ENCODE peak calls at places on chromosomes 5 and 9, in four cellular contexts. F, I, E and P are unnamed samples.

GRCh38 chr9:128118971-128119665 is 8.4 kb downstream of the PTGES2 start:
- DNase-seq in F (no peak), E (no peak), I (no peak), P (no peak)

GRCh38 chr9:30349526-30350513 is 2034.6 kb upstream of the ACO1 start:
- DNase-seq in E (no peak), I (no peak), F (no peak), P (no peak)

GRCh38 chr5:73867344-73868335 is 241.6 kb downstream of the ARHGEF28 start:
- DNase-seq in E (no peak), F (no peak), I (no peak), P (no peak)

GRCh38 chr9:108687360-108687981 is 168.3 kb downstream of the ACTL7B start:
- DNase-seq in F (no peak), E (no peak), I (no peak), P (no peak)

GRCh38 chr5:59661939-59662615 is 231.4 kb downstream of the PDE4D start:
- DNase-seq in E (peak; percentile 40), I (peak; percentile 57), F (no peak), P (no peak)

GRCh38 chr5:134948929-134949328 is 18.8 kb upstream of the CATSPER3 start:
- DNase-seq in E (no peak), F (peak; percentile 11), I (no peak), P (no peak)

GRCh38 chr5:142011572-142012185 is 1.1 kb downstream of the GNPDA1 start:
- DNase-seq in F (no peak), I (no peak), E (no peak), P (no peak)

GRCh38 chr5:104513194-104513602 is 950.6 kb upstream of the NUDT12 start:
- DNase-seq in F (no peak), E (no peak), I (peak; percentile 0), P (no peak)

GRCh38 chr9:97406620-97407177 is 5.2 kb upstream of the TDRD7 start:
- DNase-seq in E (no peak), I (peak; percentile 89), F (no peak), P (no peak)

GRCh38 chr9:16458696-16459420 is 411.6 kb downstream of the BNC2 start:
- DNase-seq in I (no peak), E (no peak), F (no peak), P (peak; percentile 76)

GRCh38 chr5:162372265-162372664 is 304.7 kb downstream of the GABRG2 start:
- DNase-seq in E (no peak), I (no peak), F (no peak), P (no peak)

GRCh38 chr5:181243521-181244307 is at the start of gene RACK1:
- DNase-seq in E (peak; percentile 84), F (peak; percentile 94), I (peak; percentile 87), P (peak; percentile 89)

GRCh38 chr5:6349387-6349786 is 29.0 kb downstream of the MED10 start:
- DNase-seq in F (no peak), E (no peak), I (no peak), P (no peak)

GRCh38 chr5:38872826-38873225 is 27.0 kb downstream of the OSMR start:
- DNase-seq in F (no peak), E (no peak), I (no peak), P (no peak)

GRCh38 chr5:161548472-161549094 is 2.1 kb upstream of the GABRB2 start:
- DNase-seq in I (no peak), F (no peak), E (peak; percentile 14), P (no peak)

DNA sequence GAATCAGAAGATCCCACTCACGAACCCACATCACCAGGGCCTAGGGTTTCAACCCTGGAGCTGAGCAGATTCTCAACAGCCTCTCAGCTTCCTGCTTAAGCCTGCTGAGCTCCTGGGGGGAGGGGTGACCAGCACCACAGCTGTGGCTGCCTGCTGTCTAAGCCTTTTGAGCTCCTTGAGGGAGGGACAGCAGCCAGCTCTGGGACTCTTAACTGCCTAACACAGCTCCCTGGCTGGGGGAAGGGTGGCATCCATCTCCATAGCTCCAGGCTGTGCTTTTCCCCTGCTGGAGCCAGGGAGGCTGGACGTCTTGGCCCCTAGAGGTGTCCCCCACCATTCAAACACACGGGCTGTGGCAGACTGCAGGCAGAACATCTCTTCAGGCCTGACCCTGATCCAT is 250.3 kb downstream of the DMAC1 start:
- DNase-seq in F (no peak), I (no peak), E (no peak), P (no peak)
- TF ChIP-seq NFIC in F (no peak), I (no peak), E (no peak), P (no peak)

GRCh38 chr5:139061856-139062255 is 136.3 kb downstream of the SIL1 start:
- DNase-seq in E (no peak), I (no peak), F (no peak), P (no peak)
- TF ChIP-seq NFIC in E (no peak), I (no peak), F (no peak), P (no peak)

GRCh38 chr5:158852622-158853021 is 247.1 kb downstream of the EBF1 start:
- DNase-seq in E (no peak), I (no peak), F (no peak), P (no peak)

GRCh38 chr5:158849219-158849791 is 250.4 kb downstream of the EBF1 start:
- DNase-seq in F (no peak), E (no peak), I (no peak), P (no peak)

GRCh38 chr5:158847772-158848171 is 251.9 kb downstream of the EBF1 start:
- DNase-seq in F (no peak), E (no peak), I (no peak), P (no peak)

GRCh38 chr5:158848634-158849033 is 251.1 kb downstream of the EBF1 start:
- DNase-seq in F (no peak), E (no peak), I (no peak), P (peak; percentile 80)

DNA sequence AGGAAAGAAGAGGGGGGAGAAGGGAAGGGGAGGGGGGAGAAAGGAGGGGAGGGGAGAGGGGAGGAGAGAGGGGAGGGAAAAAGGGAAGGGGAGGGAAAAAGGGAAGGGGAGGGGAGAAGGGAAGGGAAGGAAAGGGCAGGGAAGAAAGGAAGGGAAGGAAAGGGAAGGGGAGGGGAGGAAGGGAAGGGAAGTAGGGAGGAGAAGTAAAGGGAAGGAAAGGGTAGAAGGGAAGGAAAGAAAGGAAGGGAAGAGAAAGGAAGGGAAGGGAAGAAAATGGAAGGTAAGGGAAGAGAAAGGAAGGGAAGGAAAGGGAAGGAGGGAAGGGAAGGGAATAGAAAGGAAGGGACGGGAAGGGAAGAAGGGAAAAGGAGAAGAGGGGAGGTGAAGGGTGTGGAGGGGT is 248.2 kb downstream of the EBF1 start:
- DNase-seq in F (no peak), I (no peak), E (no peak), P (no peak)
- TF ChIP-seq NFIC in F (no peak), I (no peak), E (no peak), P (no peak)

DNA sequence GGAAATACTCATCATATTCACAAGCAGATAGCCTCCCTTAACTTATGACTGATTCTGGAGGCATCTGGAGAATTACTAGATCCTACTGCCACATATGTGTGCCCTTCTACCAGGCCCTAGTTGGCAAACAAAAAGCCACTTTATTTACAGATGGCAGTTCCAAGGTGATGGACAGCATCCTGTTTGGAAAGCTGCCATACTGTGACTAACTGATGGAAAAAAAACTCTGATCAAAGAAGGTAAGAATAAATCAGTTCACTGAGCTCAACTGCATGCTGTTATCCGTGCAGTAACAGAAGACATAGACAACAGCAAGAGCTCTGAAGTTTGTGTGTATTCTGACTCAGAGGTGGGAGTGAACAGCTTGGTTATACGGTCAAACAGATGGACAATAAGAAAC is 279.8 kb upstream of the POU5F2 start:
- DNase-seq in I (peak; percentile 73), F (no peak), E (peak; percentile 4), P (no peak)
- TF ChIP-seq NFIC in I (no peak), F (no peak), E (peak; percentile 94), P (no peak)

DNA sequence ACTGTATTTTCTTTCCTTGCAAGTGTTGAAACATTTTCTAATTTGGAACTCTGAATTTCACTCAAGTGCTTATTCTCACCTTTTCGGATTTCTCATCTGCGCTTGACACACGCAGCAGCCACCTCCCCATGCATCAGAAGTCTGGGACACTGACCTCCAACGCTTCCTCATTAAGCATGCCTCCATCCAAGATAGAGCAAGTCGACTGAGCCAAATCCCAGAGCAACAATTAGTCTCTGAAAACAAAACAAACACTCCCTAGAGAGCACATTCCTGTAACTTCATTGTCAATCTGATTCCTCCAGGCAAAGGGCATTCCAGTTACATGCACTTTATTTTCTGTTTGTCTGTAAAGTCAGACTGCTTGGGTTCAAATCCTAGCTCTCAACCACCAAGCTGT is 5.7 kb downstream of the CD180 start:
- DNase-seq in I (no peak), F (no peak), E (no peak), P (no peak)
- TF ChIP-seq NFIC in I (no peak), F (no peak), E (no peak), P (no peak)